ENCODE peak calls at places on chromosomes 2 and 18, in six cellular contexts. Q, W, I, Y, A and F are unnamed samples.

GRCh38 chr2:135909976-135910375 is 33.7 kb upstream of the MCM6 start:
- DNase-seq in Y (no peak), I (no peak), Q (no peak), A (no peak), W (no peak), F (no peak)

GRCh38 chr2:240556553-240557100 is 1.2 kb downstream of the ANKMY1 start:
- DNase-seq in A (peak; percentile 73), I (peak; percentile 89), Y (no peak), W (peak; percentile 63), Q (no peak), F (no peak)

GRCh38 chr2:108412995-108413726 is 35.4 kb downstream of the SULT1C4 start:
- DNase-seq in Q (no peak), W (no peak), A (no peak), Y (no peak), I (no peak), F (no peak)

GRCh38 chr2:181517685-181518301 is 60.6 kb downstream of the ITGA4 start:
- DNase-seq in Y (no peak), A (no peak), W (no peak), I (no peak), Q (no peak), F (no peak)

GRCh38 chr2:81870119-81870518 is 1565.6 kb upstream of the LRRTM1 start:
- DNase-seq in W (no peak), Y (no peak), I (no peak), A (no peak), Q (no peak), F (no peak)

GRCh38 chr2:128986867-128987268 is 668.2 kb upstream of the HS6ST1 start:
- DNase-seq in I (no peak), W (no peak), A (no peak), Y (no peak), Q (peak; percentile 87), F (no peak)

GRCh38 chr2:71787476-71788185 is 334.3 kb downstream of the DYSF start:
- DNase-seq in Y (no peak), W (no peak), A (no peak), Q (no peak), I (peak; percentile 31), F (no peak)

GRCh38 chr2:188523901-188524300 is 232.2 kb downstream of the GULP1 start:
- DNase-seq in I (no peak), Y (no peak), W (no peak), Q (no peak), A (no peak), F (no peak)

GRCh38 chr2:44598731-44599529 is 237.2 kb downstream of the CAMKMT start:
- DNase-seq in Q (no peak), W (no peak), I (no peak), A (no peak), Y (no peak), F (no peak)

GRCh38 chr18:47577520-47577919 is 326.1 kb upstream of the SKOR2 start:
- DNase-seq in I (no peak), Y (no peak), W (no peak), A (no peak), Q (no peak), F (no peak)

GRCh38 chr18:37453754-37454153 is 111.8 kb downstream of the CELF4 start:
- DNase-seq in Q (no peak), I (no peak), W (no peak), Y (no peak), A (no peak), F (no peak)

GRCh38 chr2:159249955-159250723 is 36.4 kb downstream of the WDSUB1 start:
- DNase-seq in I (no peak), Q (no peak), W (peak; percentile 55), A (no peak), Y (no peak), F (no peak)

GRCh38 chr2:64766841-64767669 is 113.3 kb upstream of the SERTAD2 start:
- DNase-seq in I (no peak), Y (no peak), A (no peak), Q (no peak), W (no peak), F (no peak)

GRCh38 chr18:6962571-6963451 is 154.8 kb downstream of the LAMA1 start:
- DNase-seq in Q (no peak), Y (no peak), I (no peak), A (no peak), W (no peak), F (no peak)

GRCh38 chr18:68435581-68435980 is 279.3 kb downstream of the TMX3 start:
- DNase-seq in W (no peak), I (no peak), A (no peak), Q (no peak), Y (no peak), F (no peak)

GRCh38 chr18:11520536-11520935 is 88.9 kb upstream of the SLC35G4 start:
- DNase-seq in Y (no peak), Q (no peak), I (no peak), W (no peak), A (no peak), F (no peak)

GRCh38 chr18:23943104-23943503 is 71.5 kb upstream of the TTC39C start:
- DNase-seq in A (no peak), I (no peak), W (no peak), Y (no peak), Q (no peak), F (no peak)

GRCh38 chr2:160859086-160859485 is 301.1 kb upstream of the TANK start:
- DNase-seq in Q (no peak), I (no peak), Y (no peak), A (no peak), W (no peak), F (no peak)

GRCh38 chr2:230794472-230794871 is 70.3 kb upstream of the ITM2C start:
- DNase-seq in A (no peak), Y (no peak), Q (no peak), W (no peak), I (no peak), F (no peak)

GRCh38 chr18:11246466-11246865 is 97.1 kb upstream of the PIEZO2 start:
- DNase-seq in W (no peak), A (no peak), I (no peak), Q (no peak), Y (no peak), F (no peak)

GRCh38 chr18:9858642-9859041 is 27.1 kb upstream of the TXNDC2 start:
- DNase-seq in Y (no peak), Q (no peak), A (no peak), I (no peak), W (no peak), F (no peak)

GRCh38 chr2:240400319-240401161 is 34.9 kb upstream of the GPC1 start:
- DNase-seq in A (no peak), I (peak; percentile 33), W (peak; percentile 44), Y (no peak), Q (no peak), F (no peak)

GRCh38 chr2:24731923-24732322 is 61.3 kb downstream of the PTRHD1 start:
- DNase-seq in Y (no peak), A (no peak), Q (no peak), W (no peak), I (no peak), F (no peak)

GRCh38 chr2:8989536-8990079 is 13.9 kb downstream of the MBOAT2 start:
- DNase-seq in W (no peak), Y (no peak), A (no peak), Q (no peak), I (no peak), F (no peak)

GRCh38 chr18:48979944-48980890 is 29.5 kb upstream of the SMAD7 start:
- DNase-seq in Q (no peak), A (no peak), W (no peak), I (no peak), Y (no peak), F (no peak)

GRCh38 chr2:131584940-131585339 is 57.3 kb downstream of the CCDC74A start:
- DNase-seq in Y (no peak), A (no peak), I (no peak), Q (no peak), W (peak; percentile 23), F (no peak)

GRCh38 chr2:28970464-28971160 is 10.5 kb upstream of the TOGARAM2 start:
- DNase-seq in A (no peak), I (peak; percentile 51), Q (no peak), W (no peak), Y (no peak), F (no peak)

GRCh38 chr2:174142290-174142689 is 106.0 kb downstream of the OLA1 start:
- DNase-seq in Q (no peak), W (no peak), A (no peak), I (no peak), Y (no peak), F (no peak)

DNA sequence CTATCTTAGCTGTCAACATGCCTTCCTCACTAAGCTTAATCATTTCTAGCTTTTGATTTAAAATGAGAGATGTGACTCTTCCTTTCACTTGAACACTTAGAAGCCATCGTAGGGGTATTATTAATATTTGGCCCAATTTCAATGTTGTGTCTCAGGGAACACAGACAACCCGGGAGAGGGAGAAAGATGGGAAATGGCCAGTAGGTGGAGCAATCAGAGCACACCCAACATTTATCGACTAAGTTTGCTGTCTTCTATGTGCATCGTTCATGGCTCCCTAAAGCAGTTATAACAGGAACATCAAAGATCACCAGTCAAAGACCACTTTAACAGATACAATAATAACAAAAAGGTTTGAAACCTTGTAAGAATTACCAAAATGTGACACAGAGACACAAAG is 110.2 kb downstream of the OLA1 start:
- DNase-seq in W (no peak), Q (no peak), Y (no peak), I (peak; percentile 53), A (no peak), F (no peak)
- TF ChIP-seq CTCF in W (peak; percentile 28), Q (peak; percentile 16), Y (no peak), I (peak; percentile 68), A (peak; percentile 30), F (peak; percentile 32)

GRCh38 chr2:67476808-67477790 is 80.0 kb downstream of the ETAA1 start:
- DNase-seq in Q (no peak), I (no peak), A (no peak), W (no peak), Y (no peak), F (no peak)
- TF ChIP-seq CTCF in Q (peak; percentile 57), I (peak; percentile 77), A (no peak), W (peak; percentile 32), Y (peak; percentile 34), F (peak; percentile 71)

DNA sequence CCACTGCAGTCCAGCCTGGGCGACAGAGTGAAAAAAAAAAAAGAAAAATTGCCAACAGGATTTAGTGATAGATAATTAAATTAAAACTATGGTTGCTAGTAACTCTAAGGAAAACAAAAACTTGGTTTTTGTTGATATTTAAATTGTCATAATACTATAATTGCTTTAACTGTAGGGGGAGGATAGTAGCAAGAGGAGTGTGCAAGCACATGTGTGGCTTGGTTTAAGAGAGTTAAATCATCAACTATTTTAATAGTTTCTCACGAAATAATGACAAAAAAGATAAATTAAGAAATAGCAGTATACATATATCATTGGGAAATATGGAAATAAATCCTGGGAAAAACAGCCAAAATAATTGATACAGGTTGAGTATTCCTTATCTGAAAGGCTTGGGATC is 27.4 kb upstream of the RAPGEF4 start:
- DNase-seq in A (no peak), W (no peak), I (no peak), Y (no peak), Q (no peak), F (no peak)
- TF ChIP-seq CTCF in A (no peak), W (no peak), I (no peak), Y (no peak), Q (no peak), F (no peak)

GRCh38 chr18:53625997-53626599 is 598.4 kb downstream of the MBD2 start:
- DNase-seq in I (peak; percentile 43), Q (no peak), W (no peak), Y (no peak), A (no peak), F (no peak)
- TF ChIP-seq CTCF in I (no peak), Q (no peak), W (no peak), Y (no peak), A (no peak), F (no peak)